ENCODE peak calls at places on chromosomes 4 and X, in four cellular contexts. Z is kidney, I is ACHN, O is GM12892. Q is an unnamed sample.

GRCh38 chr4:168098257-168098717 is 6.0 kb downstream of the ANXA10 start:
- DNase-seq in Z (no peak), I (no peak), O (no peak), Q (peak; percentile 69)

GRCh38 chr4:118682928-118683327 is 2.3 kb upstream of the METTL14 start:
- DNase-seq in Z (no peak), I (peak; percentile 29), O (no peak), Q (peak; percentile 15)

GRCh38 chrX:149374751-149375150 is 130.4 kb downstream of the IDS start:
- DNase-seq in Z (no peak), I (no peak), O (no peak), Q (no peak)

GRCh38 chrX:17769701-17770269 is 32.5 kb downstream of the SCML1 start:
- DNase-seq in Z (no peak), I (no peak), O (no peak), Q (no peak)

GRCh38 chrX:70196961-70197805 is 19.9 kb downstream of the DGAT2L6 start:
- DNase-seq in Z (no peak), I (peak; percentile 56), O (no peak), Q (peak; percentile 78)

GRCh38 chr4:21046121-21046520 is 345.9 kb downstream of the PACRGL start:
- DNase-seq in Z (no peak), I (no peak), O (no peak), Q (no peak)

GRCh38 chr4:151415978-151416377 is 7.0 kb downstream of the FHIP1A start:
- DNase-seq in Z (no peak), I (peak; percentile 64), O (no peak), Q (no peak)

GRCh38 chrX:12922600-12922919 is 16.1 kb downstream of the TLR8 start:
- DNase-seq in Z (no peak), I (no peak), O (no peak), Q (no peak)

GRCh38 chr4:56727150-56727549 is 46.1 kb upstream of the HOPX start:
- DNase-seq in Z (no peak), I (no peak), O (no peak), Q (no peak)

GRCh38 chrX:118231464-118231863 is 114.4 kb upstream of the WDR44 start:
- DNase-seq in Z (no peak), I (no peak), O (no peak), Q (no peak)

GRCh38 chr4:19940861-19941260 is 310.8 kb upstream of the SLIT2 start:
- DNase-seq in Z (no peak), I (no peak), O (no peak), Q (no peak)

GRCh38 chr4:163548481-163549243 is 54.2 kb downstream of the TMA16 start:
- DNase-seq in Z (no peak), I (peak; percentile 66), O (no peak), Q (peak; percentile 52)

GRCh38 chr4:7945709-7946380 is 6.2 kb upstream of the AFAP1 start:
- DNase-seq in Z (no peak), I (no peak), O (no peak), Q (no peak)

GRCh38 chr4:47729086-47729763 is 108.6 kb downstream of the CORIN start:
- DNase-seq in Z (no peak), I (no peak), O (no peak), Q (no peak)

GRCh38 chrX:150366951-150367545 is 3.9 kb downstream of the MAMLD1 start:
- DNase-seq in Z (no peak), I (peak; percentile 47), O (no peak), Q (no peak)